ENCODE peak calls at places on chromosomes 2 and 18, in six cellular contexts. Q is IMR-90, R is mesenchymal stem cell, D is H9, L is H1, F is neuronal stem cell. S is an unnamed sample.

GRCh38 chr2:128404709-128405466 is 86.2 kb upstream of the HS6ST1 start:
- DNase-seq in D (no peak), L (no peak), F (no peak), R (no peak), Q (no peak), S (no peak)

GRCh38 chr18:24395049-24395780 is 2.4 kb downstream of the OSBPL1A start:
- DNase-seq in R (peak; percentile 17), F (no peak), L (no peak), Q (peak; percentile 51), D (no peak), S (no peak)

GRCh38 chr2:177076636-177077179 is 135.9 kb upstream of the HNRNPA3 start:
- DNase-seq in L (no peak), R (no peak), Q (no peak), F (no peak), D (peak; percentile 28), S (peak; percentile 60)

GRCh38 chr2:231123362-231123898 is 1.4 kb downstream of the HTR2B start:
- DNase-seq in D (no peak), L (no peak), Q (peak; percentile 28), F (no peak), R (peak; percentile 67), S (no peak)

GRCh38 chr2:98269274-98269673 is 77.0 kb upstream of the CNGA3 start:
- DNase-seq in F (peak; percentile 36), Q (peak; percentile 63), L (no peak), R (peak; percentile 71), D (peak; percentile 46), S (peak; percentile 42)

GRCh38 chr2:203949228-203949627 is 12.7 kb downstream of the ICOS start:
- DNase-seq in Q (peak; percentile 35), L (no peak), F (no peak), R (peak; percentile 10), D (no peak), S (peak; percentile 14)

GRCh38 chr2:65231892-65232477 is 4.4 kb downstream of the ACTR2 start:
- DNase-seq in F (no peak), Q (peak; percentile 38), R (peak; percentile 65), D (no peak), L (no peak), S (peak; percentile 33)

GRCh38 chr18:23735021-23735464 is 45.8 kb downstream of the LAMA3 start:
- DNase-seq in D (no peak), F (no peak), Q (no peak), R (peak; percentile 6), L (no peak), S (no peak)

GRCh38 chr2:70767699-70768584 is at the start of gene ADD2:
- DNase-seq in Q (peak; percentile 1), R (peak; percentile 10), D (peak; percentile 73), L (no peak), F (peak; percentile 70), S (no peak)

GRCh38 chr2:99810241-99810640 is 320.4 kb upstream of the REV1 start:
- DNase-seq in F (no peak), Q (no peak), L (no peak), R (no peak), D (no peak), S (peak; percentile 97)

GRCh38 chr2:20025065-20025786 is 12.8 kb upstream of the MATN3 start:
- DNase-seq in L (no peak), F (no peak), Q (peak; percentile 48), D (no peak), R (no peak), S (peak; percentile 27)

GRCh38 chr2:158734442-158734841 is 60.7 kb upstream of the DAPL1 start:
- DNase-seq in Q (no peak), L (no peak), F (no peak), D (no peak), R (no peak), S (no peak)

GRCh38 chr2:143371616-143372015 is 242.4 kb downstream of the ARHGAP15 start:
- DNase-seq in R (no peak), Q (peak; percentile 12), F (no peak), D (no peak), L (no peak), S (no peak)

DNA sequence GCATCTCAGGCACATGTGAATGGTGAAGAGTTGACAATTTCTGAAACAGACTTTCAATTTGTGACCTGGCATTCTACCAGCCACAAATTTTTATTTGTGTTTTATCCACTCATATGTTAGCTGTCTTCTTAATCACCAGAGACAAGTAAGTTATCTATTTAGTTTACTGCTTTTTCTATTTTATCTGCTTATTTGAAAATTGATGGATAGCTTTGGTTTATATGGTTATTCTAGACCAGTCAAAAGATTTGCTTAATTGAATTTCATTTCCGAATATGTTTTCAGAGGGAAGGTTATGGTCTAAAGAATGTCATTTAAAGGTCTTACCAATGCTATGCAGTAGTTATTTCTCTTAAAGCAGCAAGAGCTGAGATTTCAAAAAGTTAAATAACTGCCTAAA is 43.5 kb upstream of the LRRTM1 start:
- DNase-seq in R (no peak), Q (no peak), F (no peak), D (no peak), L (no peak), S (no peak)
- H4K8ac ChIP-seq in R (no peak overlapping the region), Q (no peak overlapping the region), F (no peak overlapping the region), D (no peak overlapping the region), L (no peak overlapping the region), S (no peak overlapping the region)

DNA sequence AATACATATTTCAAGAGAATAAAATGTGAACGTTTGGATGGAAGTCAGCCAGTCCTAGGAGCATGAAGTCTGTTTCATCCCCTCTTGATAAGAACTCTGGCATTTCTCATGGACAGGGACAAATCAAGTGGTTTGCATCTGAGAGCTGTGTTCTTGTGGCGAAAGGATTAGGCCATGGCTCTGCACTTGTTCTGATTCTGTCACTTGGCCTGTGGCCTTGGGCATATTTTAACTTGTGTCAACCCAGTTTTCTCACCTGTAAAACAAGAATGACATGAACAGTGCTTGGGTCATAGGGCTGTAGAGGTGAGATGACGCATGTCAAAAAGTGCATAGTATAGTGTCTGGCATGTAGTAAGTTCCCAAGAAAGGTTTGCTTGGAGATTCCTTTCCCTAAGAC is 125.8 kb downstream of the MGAT5 start:
- DNase-seq in F (no peak), Q (no peak), L (no peak), D (no peak), R (no peak), S (peak; percentile 87)
- H2AK5ac ChIP-seq in F (no peak overlapping the region), Q (peak overlapping the region; percentile 59), L (no peak overlapping the region), D (no peak overlapping the region), R (no peak overlapping the region), S (no peak overlapping the region)

GRCh38 chr2:163347982-163348842 is 387.6 kb downstream of the FIGN start:
- DNase-seq in Q (peak; percentile 87), R (peak; percentile 96), F (peak; percentile 82), L (peak; percentile 73), D (peak; percentile 93), S (peak; percentile 84)
- H4K91ac ChIP-seq in Q (peak overlapping the region; percentile 89), R (peak overlapping the region; percentile 20), F (peak overlapping the region; percentile 1), L (peak overlapping the region; percentile 62), D (no peak overlapping the region), S (peak overlapping the region; percentile 90)

GRCh38 chr2:227324671-227325055 is 388 bp upstream of the MFF start:
- DNase-seq in F (no peak), D (peak; percentile 29), R (no peak), Q (peak; percentile 32), L (no peak), S (no peak)
- H4K8ac ChIP-seq in F (no peak overlapping the region), D (no peak overlapping the region), R (peak overlapping the region; percentile 87), Q (peak overlapping the region; percentile 99), L (no peak overlapping the region), S (peak overlapping the region; percentile 62)

GRCh38 chr18:48544661-48545415 is 6.0 kb downstream of the CTIF start:
- DNase-seq in D (no peak), R (no peak), Q (no peak), F (no peak), L (no peak), S (no peak)
- H2AK5ac ChIP-seq in D (no peak overlapping the region), R (peak overlapping the region; percentile 27), Q (peak overlapping the region; percentile 54), F (peak overlapping the region; percentile 9), L (peak overlapping the region; percentile 98), S (no peak overlapping the region)

DNA sequence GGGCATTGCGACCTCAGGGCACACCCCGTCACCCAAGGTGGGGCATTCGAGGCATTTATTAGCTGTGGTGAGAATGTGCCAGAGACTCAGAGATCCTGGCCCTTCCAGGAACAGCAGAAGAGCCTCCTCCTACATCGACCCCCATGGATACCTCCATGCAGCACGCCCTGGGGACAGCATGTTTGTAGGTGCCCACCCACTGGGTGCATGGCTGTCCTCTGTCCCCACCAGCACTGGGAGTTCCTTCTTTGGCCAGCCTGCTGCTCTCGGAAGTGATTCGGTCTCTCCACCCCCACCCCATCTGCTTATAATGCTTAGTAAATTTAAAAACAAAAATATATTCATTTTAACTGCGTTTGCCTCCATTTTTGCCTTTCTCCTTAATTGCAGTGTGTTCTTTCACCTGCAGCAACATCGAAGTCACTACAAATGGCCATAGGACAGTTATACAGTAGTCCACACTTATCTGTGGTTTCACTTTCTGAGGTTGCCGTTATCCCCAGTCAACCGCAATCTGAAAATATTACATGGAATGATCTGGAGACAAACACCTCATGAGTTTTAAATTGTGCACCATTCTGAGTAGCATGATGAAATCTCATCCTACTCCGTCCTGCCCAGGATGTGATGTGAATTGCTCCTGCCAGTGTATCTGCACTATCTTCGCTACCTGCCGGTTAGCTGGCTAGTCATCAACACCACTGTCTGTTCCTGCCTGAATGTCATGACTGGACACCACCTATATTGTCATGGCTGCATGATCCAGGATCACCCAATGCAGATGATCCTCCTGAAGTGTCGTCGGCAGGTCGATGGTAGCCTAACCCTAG is 29.6 kb upstream of the ZCCHC2 start:
- DNase-seq in D (no peak), L (no peak), F (no peak), R (no peak), Q (no peak), S (no peak)
- H4K91ac ChIP-seq in D (no peak overlapping the region), L (no peak overlapping the region), F (no peak overlapping the region), R (no peak overlapping the region), Q (no peak overlapping the region), S (no peak overlapping the region)

DNA sequence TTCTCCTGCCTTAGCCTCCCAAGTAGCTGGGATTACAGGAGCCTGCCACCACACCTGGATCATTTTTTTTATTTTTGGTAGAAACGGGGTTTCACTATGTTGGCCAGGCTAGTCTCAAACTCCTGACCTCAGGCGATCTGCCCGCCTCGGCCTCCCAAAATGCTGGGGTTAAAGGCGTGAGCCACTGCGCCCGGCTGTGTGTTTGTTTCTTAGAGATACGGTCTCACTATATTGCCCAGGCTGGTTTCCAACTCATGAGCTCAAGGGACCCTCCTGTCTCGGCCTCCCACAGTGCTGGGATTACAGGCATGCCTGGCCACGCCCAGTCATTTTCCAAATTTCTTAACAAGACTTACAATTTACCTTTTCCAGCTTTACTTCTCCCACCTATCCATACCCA is 940 bp upstream of the MRPL19 start:
- DNase-seq in F (no peak), Q (no peak), R (no peak), L (no peak), D (no peak), S (no peak)
- H4K8ac ChIP-seq in F (no peak overlapping the region), Q (peak overlapping the region; percentile 90), R (peak overlapping the region; percentile 99), L (no peak overlapping the region), D (no peak overlapping the region), S (peak overlapping the region; percentile 86)